ENCODE peak calls at places on chromosomes 4 and X, in seven cellular contexts. One of them, this sample, is unnamed.

GRCh38 chr4:89904524-89904923 is 9.9 kb downstream of the MMRN1 start:
- DNase-seq in esophagus muscularis mucosa: no peak
- DNase-seq in K562: no peak
- DNase-seq in upper lobe of left lung: no peak
- DNase-seq in transverse colon: no peak
- DNase-seq in endothelial cell of umbilical vein: no peak
- DNase-seq in SK-N-SH: no peak
- DNase-seq in this sample: no peak

GRCh38 chr4:7924570-7924969 is 15.1 kb downstream of the AFAP1 start:
- DNase-seq in esophagus muscularis mucosa: no peak
- DNase-seq in K562: no peak
- DNase-seq in upper lobe of left lung: no peak
- DNase-seq in transverse colon: no peak
- DNase-seq in endothelial cell of umbilical vein: no peak
- DNase-seq in SK-N-SH: no peak
- DNase-seq in this sample: no peak

GRCh38 chrX:101617211-101618191 is at the start of gene ARMCX6:
- DNase-seq in esophagus muscularis mucosa: peak
- DNase-seq in K562: peak
- DNase-seq in upper lobe of left lung: peak
- DNase-seq in transverse colon: peak
- DNase-seq in endothelial cell of umbilical vein: peak
- DNase-seq in SK-N-SH: peak
- DNase-seq in this sample: peak

GRCh38 chr4:181753189-181753588 is 490.0 kb upstream of the TENM3 start:
- DNase-seq in esophagus muscularis mucosa: no peak
- DNase-seq in K562: no peak
- DNase-seq in upper lobe of left lung: no peak
- DNase-seq in transverse colon: no peak
- DNase-seq in endothelial cell of umbilical vein: no peak
- DNase-seq in SK-N-SH: peak
- DNase-seq in this sample: no peak

GRCh38 chr4:104491826-104492771 is 2.6 kb downstream of the CXXC4 start:
- DNase-seq in esophagus muscularis mucosa: no peak
- DNase-seq in K562: no peak
- DNase-seq in upper lobe of left lung: no peak
- DNase-seq in transverse colon: peak
- DNase-seq in endothelial cell of umbilical vein: peak
- DNase-seq in SK-N-SH: peak
- DNase-seq in this sample: no peak

GRCh38 chr4:113561758-113562157 is 199.8 kb downstream of the CAMK2D start:
- DNase-seq in esophagus muscularis mucosa: no peak
- DNase-seq in K562: no peak
- DNase-seq in upper lobe of left lung: no peak
- DNase-seq in transverse colon: no peak
- DNase-seq in endothelial cell of umbilical vein: no peak
- DNase-seq in SK-N-SH: no peak
- DNase-seq in this sample: no peak

GRCh38 chr4:52265781-52266525 is 214.8 kb downstream of the SPATA18 start:
- DNase-seq in esophagus muscularis mucosa: peak
- DNase-seq in K562: no peak
- DNase-seq in upper lobe of left lung: no peak
- DNase-seq in transverse colon: no peak
- DNase-seq in endothelial cell of umbilical vein: no peak
- DNase-seq in SK-N-SH: no peak
- DNase-seq in this sample: no peak

GRCh38 chrX:73615022-73615421 is 52.0 kb downstream of the CHIC1 start:
- DNase-seq in esophagus muscularis mucosa: no peak
- DNase-seq in K562: no peak
- DNase-seq in upper lobe of left lung: no peak
- DNase-seq in transverse colon: no peak
- DNase-seq in endothelial cell of umbilical vein: no peak
- DNase-seq in SK-N-SH: no peak
- DNase-seq in this sample: no peak

GRCh38 chrX:47380268-47380667 is 9.9 kb downstream of the ZNF157 start:
- DNase-seq in esophagus muscularis mucosa: no peak
- DNase-seq in K562: no peak
- DNase-seq in upper lobe of left lung: no peak
- DNase-seq in transverse colon: peak
- DNase-seq in endothelial cell of umbilical vein: no peak
- DNase-seq in SK-N-SH: no peak
- DNase-seq in this sample: peak

GRCh38 chr4:124018383-124019317 is 622.1 kb downstream of the SPRY1 start:
- DNase-seq in esophagus muscularis mucosa: peak
- DNase-seq in K562: no peak
- DNase-seq in upper lobe of left lung: no peak
- DNase-seq in transverse colon: peak
- DNase-seq in endothelial cell of umbilical vein: peak
- DNase-seq in SK-N-SH: peak
- DNase-seq in this sample: peak

GRCh38 chr4:11669156-11669555 is 240.5 kb upstream of the HS3ST1 start:
- DNase-seq in esophagus muscularis mucosa: no peak
- DNase-seq in K562: no peak
- DNase-seq in upper lobe of left lung: no peak
- DNase-seq in transverse colon: no peak
- DNase-seq in endothelial cell of umbilical vein: no peak
- DNase-seq in SK-N-SH: no peak
- DNase-seq in this sample: no peak

GRCh38 chr4:67327245-67327860 is 217.9 kb downstream of the CENPC start:
- DNase-seq in esophagus muscularis mucosa: no peak
- DNase-seq in K562: peak
- DNase-seq in upper lobe of left lung: no peak
- DNase-seq in transverse colon: peak
- DNase-seq in endothelial cell of umbilical vein: peak
- DNase-seq in SK-N-SH: peak
- DNase-seq in this sample: no peak

GRCh38 chr4:54315561-54315960 is 86.5 kb downstream of the PDGFRA start:
- DNase-seq in esophagus muscularis mucosa: no peak
- DNase-seq in K562: no peak
- DNase-seq in upper lobe of left lung: no peak
- DNase-seq in transverse colon: no peak
- DNase-seq in endothelial cell of umbilical vein: no peak
- DNase-seq in SK-N-SH: no peak
- DNase-seq in this sample: no peak

GRCh38 chr4:149823770-149824221 is 8.2 kb upstream of the IQCM start:
- DNase-seq in esophagus muscularis mucosa: no peak
- DNase-seq in K562: no peak
- DNase-seq in upper lobe of left lung: no peak
- DNase-seq in transverse colon: no peak
- DNase-seq in endothelial cell of umbilical vein: peak
- DNase-seq in SK-N-SH: no peak
- DNase-seq in this sample: no peak

GRCh38 chrX:118839334-118839958 is 15.8 kb downstream of the ZCCHC12 start:
- DNase-seq in esophagus muscularis mucosa: no peak
- DNase-seq in K562: peak
- DNase-seq in upper lobe of left lung: peak
- DNase-seq in transverse colon: peak
- DNase-seq in endothelial cell of umbilical vein: peak
- DNase-seq in SK-N-SH: peak
- DNase-seq in this sample: peak

GRCh38 chr4:10272511-10272910 is 155.9 kb upstream of the WDR1 start:
- DNase-seq in esophagus muscularis mucosa: no peak
- DNase-seq in K562: no peak
- DNase-seq in upper lobe of left lung: no peak
- DNase-seq in transverse colon: no peak
- DNase-seq in endothelial cell of umbilical vein: no peak
- DNase-seq in SK-N-SH: no peak
- DNase-seq in this sample: no peak
- H3K27ac ChIP-seq in esophagus muscularis mucosa: no peak
- H3K27ac ChIP-seq in K562: no peak
- H3K27ac ChIP-seq in upper lobe of left lung: no peak
- H3K27ac ChIP-seq in transverse colon: no peak
- H3K27ac ChIP-seq in endothelial cell of umbilical vein: no peak
- H3K27ac ChIP-seq in SK-N-SH: no peak
- H3K27ac ChIP-seq in this sample: no peak

GRCh38 chr4:88006956-88007303 is 505 bp upstream of the PKD2 start:
- DNase-seq in esophagus muscularis mucosa: no peak
- DNase-seq in K562: no peak
- DNase-seq in upper lobe of left lung: no peak
- DNase-seq in transverse colon: no peak
- DNase-seq in endothelial cell of umbilical vein: no peak
- DNase-seq in SK-N-SH: no peak
- DNase-seq in this sample: no peak

GRCh38 chr4:88008624-88009235 is 1.3 kb downstream of the PKD2 start:
- DNase-seq in esophagus muscularis mucosa: no peak
- DNase-seq in K562: no peak
- DNase-seq in upper lobe of left lung: no peak
- DNase-seq in transverse colon: no peak
- DNase-seq in endothelial cell of umbilical vein: peak
- DNase-seq in SK-N-SH: peak
- DNase-seq in this sample: no peak

GRCh38 chr4:88009871-88010270 is 2.4 kb downstream of the PKD2 start:
- DNase-seq in esophagus muscularis mucosa: no peak
- DNase-seq in K562: no peak
- DNase-seq in upper lobe of left lung: no peak
- DNase-seq in transverse colon: no peak
- DNase-seq in endothelial cell of umbilical vein: peak
- DNase-seq in SK-N-SH: no peak
- DNase-seq in this sample: no peak

GRCh38 chr4:88008133-88008621 is 742 bp downstream of the PKD2 start:
- DNase-seq in esophagus muscularis mucosa: no peak
- DNase-seq in K562: peak
- DNase-seq in upper lobe of left lung: peak
- DNase-seq in transverse colon: peak
- DNase-seq in endothelial cell of umbilical vein: peak
- DNase-seq in SK-N-SH: peak
- DNase-seq in this sample: peak

DNA sequence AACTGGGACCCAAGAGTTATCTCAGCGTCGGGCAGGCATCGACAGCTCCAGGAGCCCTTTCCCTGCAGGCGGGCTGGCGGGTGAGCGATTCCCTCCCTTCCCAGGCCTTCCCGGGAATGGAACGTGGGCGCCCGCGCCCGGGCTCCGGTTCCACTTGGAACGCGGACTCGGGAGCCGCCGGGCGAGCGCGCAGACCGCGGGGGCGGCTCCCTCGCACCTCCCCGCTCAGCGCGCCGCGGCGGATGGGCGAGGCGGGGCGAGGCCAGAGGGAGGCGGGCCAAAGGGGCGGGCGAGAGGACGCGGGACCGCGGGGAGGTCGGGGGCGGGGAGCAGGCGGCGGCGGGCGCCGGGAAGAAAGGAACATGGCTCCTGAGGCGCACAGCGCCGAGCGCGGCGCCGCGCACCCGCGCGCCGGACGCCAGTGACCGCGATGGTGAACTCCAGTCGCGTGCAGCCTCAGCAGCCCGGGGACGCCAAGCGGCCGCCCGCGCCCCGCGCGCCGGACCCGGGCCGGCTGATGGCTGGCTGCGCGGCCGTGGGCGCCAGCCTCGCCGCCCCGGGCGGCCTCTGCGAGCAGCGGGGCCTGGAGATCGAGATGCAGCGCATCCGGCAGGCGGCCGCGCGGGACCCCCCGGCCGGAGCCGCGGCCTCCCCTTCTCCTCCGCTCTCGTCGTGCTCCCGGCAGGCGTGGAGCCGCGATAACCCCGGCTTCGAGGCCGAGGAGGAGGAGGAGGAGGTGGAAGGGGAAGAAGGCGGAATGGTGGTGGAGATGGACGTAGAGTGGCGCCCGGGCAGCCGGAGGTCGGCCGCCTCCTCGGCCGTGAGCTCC is at the start of gene PKD2:
- DNase-seq in esophagus muscularis mucosa: no peak
- DNase-seq in K562: peak
- DNase-seq in upper lobe of left lung: peak
- DNase-seq in transverse colon: peak
- DNase-seq in endothelial cell of umbilical vein: peak
- DNase-seq in SK-N-SH: peak
- DNase-seq in this sample: peak
- TF ChIP-seq POLR2AphosphoS5 in esophagus muscularis mucosa: peak
- TF ChIP-seq POLR2AphosphoS5 in K562: no peak
- TF ChIP-seq POLR2AphosphoS5 in upper lobe of left lung: no peak
- TF ChIP-seq POLR2AphosphoS5 in transverse colon: peak
- TF ChIP-seq POLR2AphosphoS5 in endothelial cell of umbilical vein: peak
- TF ChIP-seq POLR2AphosphoS5 in SK-N-SH: peak
- TF ChIP-seq POLR2AphosphoS5 in this sample: no peak

DNA sequence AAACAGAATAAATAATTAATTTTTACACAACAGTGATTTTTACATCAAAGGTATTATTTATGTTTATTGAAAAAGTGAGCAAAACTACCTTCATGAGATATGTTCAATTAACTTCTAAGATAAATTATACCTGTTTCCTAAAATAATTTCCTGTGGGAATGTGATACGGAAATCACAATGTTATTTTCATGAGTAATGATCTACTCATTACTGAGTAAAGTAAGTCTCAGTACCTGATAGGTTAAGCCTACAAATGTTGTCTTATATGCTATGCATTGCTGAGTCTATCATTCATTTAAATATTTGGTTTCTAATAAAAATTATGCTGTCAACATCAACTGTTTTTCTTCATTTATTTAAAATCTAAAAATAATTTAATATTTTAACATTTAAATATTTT is 324.0 kb downstream of the STPG2 start:
- DNase-seq in esophagus muscularis mucosa: no peak
- DNase-seq in K562: no peak
- DNase-seq in upper lobe of left lung: no peak
- DNase-seq in transverse colon: no peak
- DNase-seq in endothelial cell of umbilical vein: peak
- DNase-seq in SK-N-SH: no peak
- DNase-seq in this sample: no peak
- H3K27ac ChIP-seq in esophagus muscularis mucosa: no peak
- H3K27ac ChIP-seq in K562: no peak
- H3K27ac ChIP-seq in upper lobe of left lung: no peak
- H3K27ac ChIP-seq in transverse colon: no peak
- H3K27ac ChIP-seq in endothelial cell of umbilical vein: no peak
- H3K27ac ChIP-seq in SK-N-SH: no peak
- H3K27ac ChIP-seq in this sample: no peak

GRCh38 chrX:154396948-154397887 is 959 bp upstream of the RPL10 start:
- DNase-seq in esophagus muscularis mucosa: no peak
- DNase-seq in K562: peak
- DNase-seq in upper lobe of left lung: peak
- DNase-seq in transverse colon: peak
- DNase-seq in endothelial cell of umbilical vein: peak
- DNase-seq in SK-N-SH: peak
- DNase-seq in this sample: peak
- TF ChIP-seq POLR2AphosphoS5 in esophagus muscularis mucosa: peak
- TF ChIP-seq POLR2AphosphoS5 in K562: no peak
- TF ChIP-seq POLR2AphosphoS5 in upper lobe of left lung: peak
- TF ChIP-seq POLR2AphosphoS5 in transverse colon: peak
- TF ChIP-seq POLR2AphosphoS5 in endothelial cell of umbilical vein: no peak
- TF ChIP-seq POLR2AphosphoS5 in SK-N-SH: no peak
- TF ChIP-seq POLR2AphosphoS5 in this sample: peak

This sample was measured in spleen.